ENCODE peak calls at places on chromosomes 12 and 14, in seven cellular contexts. Y is activated naive CD4-positive, alpha-beta T cell; W is stimulated activated CD4-positive, alpha-beta T cell treated with anti-CD3 and anti-CD28 coated beads, Interleukin-1b, Interleukin-23, amount 100 ng/mL, for 1 hour; G is neuronal stem cell; B is SJCRH30; X is CD4-positive, alpha-beta memory T cell; Q is activated naive CD8-positive, alpha-beta T cell treated with anti-CD3 and anti-CD28 coated beads for 36 hours. E is an unnamed sample.

GRCh38 chr14:31090872-31091764 is 64.9 kb upstream of the STRN3 start:
- DNase-seq in Y (no peak), W (no peak), G (no peak), B (no peak), X (no peak), Q (no peak), E (no peak)

GRCh38 chr12:85089792-85090191 is 53.6 kb downstream of the LRRIQ1 start:
- DNase-seq in Y (no peak), W (no peak), G (no peak), B (no peak), X (no peak), Q (no peak), E (no peak)

GRCh38 chr14:30559638-30560071 is 697 bp downstream of the G2E3 start:
- DNase-seq in Y (no peak), W (no peak), G (peak), B (peak), X (no peak), Q (peak), E (no peak)

GRCh38 chr14:99075771-99076370 is 196.1 kb downstream of the BCL11B start:
- DNase-seq in Y (no peak), W (no peak), G (no peak), B (no peak), X (no peak), Q (no peak), E (no peak)

GRCh38 chr12:75951399-75952228 is 80.0 kb downstream of the PHLDA1 start:
- DNase-seq in Y (no peak), W (no peak), G (no peak), B (no peak), X (no peak), Q (no peak), E (no peak)

GRCh38 chr12:123893276-123893675 is 79.4 kb downstream of the CCDC92 start:
- DNase-seq in Y (no peak), W (no peak), G (no peak), B (no peak), X (no peak), Q (no peak), E (no peak)

GRCh38 chr12:111084172-111084571 is 163.8 kb upstream of the MYL2 start:
- DNase-seq in Y (no peak), W (no peak), G (no peak), B (no peak), X (no peak), Q (no peak), E (no peak)

GRCh38 chr12:30646821-30647220 is 48.8 kb downstream of the IPO8 start:
- DNase-seq in Y (no peak), W (no peak), G (no peak), B (no peak), X (no peak), Q (no peak), E (no peak)

GRCh38 chr14:63493246-63493645 is 49.9 kb downstream of the PPP2R5E start:
- DNase-seq in Y (no peak), W (no peak), G (peak), B (no peak), X (no peak), Q (no peak), E (no peak)

GRCh38 chr14:26286806-26287205 is 311.0 kb downstream of the NOVA1 start:
- DNase-seq in Y (no peak), W (no peak), G (no peak), B (no peak), X (no peak), Q (no peak), E (no peak)

GRCh38 chr12:20578142-20578541 is 117.0 kb upstream of the SLCO1C1 start:
- DNase-seq in Y (no peak), W (no peak), G (no peak), B (no peak), X (no peak), Q (no peak), E (no peak)

GRCh38 chr14:103740991-103741689 is 25.5 kb downstream of the ZFYVE21 start:
- DNase-seq in Y (no peak), W (no peak), G (no peak), B (no peak), X (no peak), Q (no peak), E (no peak)

GRCh38 chr12:43578782-43579181 is 26.8 kb upstream of the ADAMTS20 start:
- DNase-seq in Y (no peak), W (no peak), G (no peak), B (peak), X (no peak), Q (no peak), E (no peak)

GRCh38 chr14:75646762-75647161 is 13.9 kb downstream of the ERG28 start:
- DNase-seq in Y (no peak), W (no peak), G (no peak), B (no peak), X (no peak), Q (no peak), E (no peak)

GRCh38 chr14:21913759-21914158 is 240.1 kb upstream of the OR4E1 start:
- DNase-seq in Y (peak), W (peak), G (peak), B (peak), X (peak), Q (peak), E (peak)

GRCh38 chr12:124565071-124565491 is 2.3 kb downstream of the NCOR2 start:
- DNase-seq in Y (no peak), W (no peak), G (no peak), B (no peak), X (no peak), Q (no peak), E (no peak)

GRCh38 chr12:109741970-109742372 is 28.3 kb downstream of the FAM222A start:
- DNase-seq in Y (no peak), W (no peak), G (no peak), B (no peak), X (no peak), Q (no peak), E (no peak)

GRCh38 chr12:122031342-122032216 is 9.9 kb downstream of the BCL7A start:
- DNase-seq in Y (peak), W (no peak), G (no peak), B (peak), X (peak), Q (peak), E (peak)

GRCh38 chr14:76022991-76023390 is 37.4 kb downstream of the IFT43 start:
- DNase-seq in Y (no peak), W (no peak), G (no peak), B (no peak), X (no peak), Q (no peak), E (no peak)

GRCh38 chr12:25979059-25979458 is 20.6 kb downstream of the RASSF8 start:
- DNase-seq in Y (no peak), W (no peak), G (no peak), B (no peak), X (no peak), Q (no peak), E (no peak)

GRCh38 chr12:90004319-90005074 is 295.9 kb upstream of the ATP2B1 start:
- DNase-seq in Y (no peak), W (no peak), G (no peak), B (no peak), X (no peak), Q (no peak), E (peak)

GRCh38 chr14:79098324-79098723 is 928.2 kb downstream of the NRXN3 start:
- DNase-seq in Y (no peak), W (no peak), G (no peak), B (no peak), X (no peak), Q (no peak), E (no peak)

GRCh38 chr12:126582231-126582630 is 1517.0 kb downstream of the AACS start:
- DNase-seq in Y (no peak), W (no peak), G (no peak), B (no peak), X (no peak), Q (no peak), E (no peak)

GRCh38 chr12:7588703-7589329 is 76.9 kb downstream of the APOBEC1 start:
- DNase-seq in Y (no peak), W (no peak), G (no peak), B (peak), X (peak), Q (peak), E (peak)